ENCODE peak calls at places on chromosomes 3 and 15, in six cellular contexts. S is stimulated activated CD4-positive, alpha-beta T cell treated with anti-CD3 and anti-CD28 coated beads, Interleukin-1b, Interleukin-23, amount 100 ng/mL, for 24 hours; J is stimulated activated naive CD4-positive, alpha-beta T cell; H is COR-L47; Y is GM04503; P is chondrocyte. G is an unnamed sample.

GRCh38 chr15:58243083-58243482 is 104.9 kb downstream of the AQP9 start:
- DNase-seq in S (no peak), J (no peak), H (peak; percentile 76), Y (no peak), P (no peak), G (no peak)

GRCh38 chr3:196886175-196886574 is 18.5 kb downstream of the SENP5 start:
- DNase-seq in S (no peak), J (no peak), H (no peak), Y (no peak), P (no peak), G (no peak)

GRCh38 chr3:43691120-43692002 is 623 bp downstream of the ABHD5 start:
- DNase-seq in S (peak; percentile 2), J (no peak), H (peak; percentile 31), Y (no peak), P (no peak), G (peak; percentile 51)

GRCh38 chr3:120604382-120604781 is 8.2 kb downstream of the NDUFB4 start:
- DNase-seq in S (no peak), J (no peak), H (no peak), Y (no peak), P (no peak), G (no peak)

GRCh38 chr3:29514170-29514569 is 233.3 kb downstream of the RBMS3 start:
- DNase-seq in S (no peak), J (no peak), H (no peak), Y (no peak), P (no peak), G (no peak)

GRCh38 chr3:159158213-159158612 is 356.4 kb downstream of the MFSD1 start:
- DNase-seq in S (no peak), J (no peak), H (peak; percentile 91), Y (no peak), P (no peak), G (no peak)

GRCh38 chr3:197613187-197613586 is 57.4 kb upstream of the BDH1 start:
- DNase-seq in S (no peak), J (no peak), H (no peak), Y (no peak), P (no peak), G (no peak)

GRCh38 chr15:33068531-33068990 is 126.0 kb downstream of the FMN1 start:
- DNase-seq in S (no peak), J (no peak), H (peak; percentile 90), Y (peak; percentile 15), P (no peak), G (no peak)

GRCh38 chr3:39794880-39795279 is 14.5 kb upstream of the MYRIP start:
- DNase-seq in S (no peak), J (no peak), H (no peak), Y (no peak), P (no peak), G (no peak)